ENCODE peak calls at places on chromosomes 5 and 9, in seven cellular contexts. Y, P, R, C, K, L and X are unnamed samples.

GRCh38 chr5:54895816-54896341 is 89.5 kb downstream of the ESM1 start:
- DNase-seq in R (no peak), P (peak; percentile 6), K (no peak), L (no peak), C (no peak), Y (no peak), X (no peak)

GRCh38 chr5:32095261-32095671 is 78.9 kb downstream of the GOLPH3 start:
- DNase-seq in K (no peak), L (no peak), R (no peak), P (no peak), Y (no peak), C (no peak), X (no peak)

GRCh38 chr5:116571568-116572321 is 2.9 kb downstream of the SEMA6A start:
- DNase-seq in C (no peak), R (no peak), P (peak; percentile 24), K (no peak), Y (no peak), L (no peak), X (no peak)

GRCh38 chr5:108617467-108618435 is 129.9 kb upstream of the FER start:
- DNase-seq in P (no peak), R (no peak), C (no peak), L (no peak), K (no peak), Y (no peak), X (no peak)

GRCh38 chr5:175465282-175465681 is 13.1 kb upstream of the SFXN1 start:
- DNase-seq in P (no peak), K (no peak), Y (no peak), L (no peak), R (no peak), C (no peak), X (no peak)

GRCh38 chr9:107733530-107733907 is 243.9 kb upstream of the KLF4 start:
- DNase-seq in L (no peak), P (no peak), R (no peak), Y (peak; percentile 69), C (no peak), K (peak; percentile 88), X (no peak)

GRCh38 chr5:66118294-66118693 is 25.8 kb upstream of the SREK1 start:
- DNase-seq in L (no peak), Y (no peak), K (no peak), P (no peak), C (no peak), R (no peak), X (no peak)

GRCh38 chr5:160209917-160210316 is 19.4 kb upstream of the FABP6 start:
- DNase-seq in P (no peak), R (no peak), L (no peak), Y (no peak), K (no peak), C (no peak), X (no peak)

GRCh38 chr5:116442095-116442534 is 132.5 kb downstream of the SEMA6A start:
- DNase-seq in R (no peak), L (no peak), C (no peak), K (no peak), Y (peak; percentile 43), P (peak; percentile 78), X (no peak)

GRCh38 chr9:98908897-98909634 is 34.6 kb upstream of the COL15A1 start:
- DNase-seq in L (peak; percentile 57), K (no peak), C (no peak), P (no peak), R (no peak), Y (no peak), X (no peak)

GRCh38 chr9:80004687-80005086 is 432.9 kb downstream of the TLE4 start:
- DNase-seq in R (no peak), P (no peak), L (no peak), Y (no peak), K (no peak), C (no peak), X (no peak)

GRCh38 chr5:159704160-159704559 is 212.1 kb upstream of the ADRA1B start:
- DNase-seq in P (no peak), R (no peak), K (no peak), C (no peak), L (no peak), Y (no peak), X (no peak)

GRCh38 chr5:35089688-35090314 is 42.1 kb upstream of the AGXT2 start:
- DNase-seq in Y (no peak), R (no peak), K (no peak), P (peak; percentile 23), C (no peak), L (peak; percentile 8), X (no peak)

GRCh38 chr9:87402537-87402936 is 95.1 kb upstream of the DAPK1 start:
- DNase-seq in C (no peak), Y (no peak), R (no peak), P (no peak), K (no peak), L (no peak), X (no peak)

GRCh38 chr5:132408965-132409364 is 39.5 kb downstream of the SLC22A5 start:
- DNase-seq in Y (no peak), C (no peak), R (no peak), L (no peak), P (no peak), K (peak; percentile 50), X (no peak)

GRCh38 chr5:124922255-124922975 is 176.0 kb upstream of the ZNF608 start:
- DNase-seq in R (no peak), Y (no peak), P (no peak), L (no peak), C (no peak), K (no peak), X (no peak)

GRCh38 chr5:177392765-177393164 is 7.7 kb downstream of the PFN3 start:
- DNase-seq in R (no peak), Y (no peak), L (no peak), K (no peak), P (no peak), C (no peak), X (no peak)

GRCh38 chr5:160263326-160263850 is 34.1 kb downstream of the FABP6 start:
- DNase-seq in K (no peak), C (no peak), Y (no peak), P (no peak), R (no peak), L (no peak), X (no peak)

GRCh38 chr9:128587453-128587852 is 35.1 kb downstream of the SPTAN1 start:
- DNase-seq in Y (no peak), P (no peak), L (no peak), C (no peak), K (no peak), R (no peak), X (no peak)

GRCh38 chr9:80555782-80556325 is 984.1 kb downstream of the TLE4 start:
- DNase-seq in C (no peak), P (no peak), Y (no peak), L (no peak), K (no peak), R (no peak), X (no peak)

GRCh38 chr5:147613359-147613758 is 103.5 kb upstream of the DPYSL3 start:
- DNase-seq in P (no peak), Y (no peak), R (no peak), K (no peak), L (peak; percentile 3), C (no peak), X (no peak)

GRCh38 chr9:91741529-91741928 is 208.5 kb downstream of the ROR2 start:
- DNase-seq in P (no peak), Y (no peak), L (peak; percentile 66), C (no peak), R (no peak), K (no peak), X (no peak)

GRCh38 chr9:105651806-105652205 is 10.5 kb upstream of the TAL2 start:
- DNase-seq in P (no peak), C (no peak), L (no peak), R (no peak), K (no peak), Y (no peak), X (no peak)

GRCh38 chr9:75885652-75886051 is 4.8 kb upstream of the PCSK5 start:
- DNase-seq in Y (no peak), L (no peak), R (no peak), P (no peak), C (no peak), K (no peak), X (no peak)

GRCh38 chr9:110170728-110171257 is 37.2 kb downstream of the C9orf152 start:
- DNase-seq in C (no peak), Y (no peak), K (no peak), R (no peak), P (no peak), L (no peak), X (no peak)

GRCh38 chr9:117616436-117616835 is 87.8 kb upstream of the TLR4 start:
- DNase-seq in P (peak; percentile 51), L (no peak), Y (no peak), R (no peak), C (no peak), K (no peak), X (no peak)

GRCh38 chr9:127540664-127541041 is 71.4 kb upstream of the STXBP1 start:
- DNase-seq in P (no peak), R (no peak), K (no peak), L (no peak), Y (no peak), C (no peak), X (peak; percentile 79)

GRCh38 chr5:111072949-111073682 is 1.6 kb downstream of the TSLP start:
- DNase-seq in R (no peak), Y (peak; percentile 68), P (no peak), C (peak; percentile 91), L (no peak), K (peak; percentile 77), X (peak; percentile 73)

GRCh38 chr5:38603691-38604090 is 47.2 kb upstream of the LIFR start:
- DNase-seq in K (no peak), R (no peak), L (no peak), C (no peak), Y (no peak), P (no peak), X (no peak)

GRCh38 chr5:168390491-168390890 is 95.8 kb upstream of the RARS1 start:
- DNase-seq in C (no peak), L (no peak), P (no peak), Y (no peak), R (no peak), K (no peak), X (no peak)

GRCh38 chr9:36960575-36960955 is 73.5 kb downstream of the PAX5 start:
- DNase-seq in Y (no peak), L (no peak), R (no peak), K (no peak), P (no peak), C (peak; percentile 83), X (no peak)

GRCh38 chr5:91820874-91821273 is 437.8 kb upstream of the ARRDC3 start:
- DNase-seq in Y (no peak), L (no peak), R (no peak), C (no peak), K (no peak), P (no peak), X (no peak)

GRCh38 chr5:166370928-166371690 is 1920.3 kb upstream of the WWC1 start:
- DNase-seq in K (no peak), R (no peak), Y (no peak), P (no peak), L (no peak), C (no peak), X (no peak)

GRCh38 chr9:69975681-69976080 is 68.0 kb upstream of the MAMDC2 start:
- DNase-seq in C (no peak), Y (no peak), P (no peak), L (no peak), K (no peak), R (no peak), X (no peak)